ENCODE peak calls at places on chromosomes 6 and 20, in six cellular contexts. One of them, this sample, is unnamed.
A peak's percentile ranks its signal among the peaks of the same experiment; 100 is the strongest.

GRCh38 chr20:10634683-10635411 is 39.0 kb downstream of the JAG1 start:
- DNase-seq in cardiac muscle cell: no peak
- DNase-seq in endothelial cell of umbilical vein: peak; percentile 79
- DNase-seq in PC-9: no peak
- DNase-seq in heart left ventricle: no peak
- DNase-seq in IMR-90: peak; percentile 92
- DNase-seq in this sample: no peak

GRCh38 chr6:52788478-52788877 is 15.1 kb downstream of the GSTA1 start:
- DNase-seq in heart left ventricle: no peak
- DNase-seq in cardiac muscle cell: no peak
- DNase-seq in endothelial cell of umbilical vein: no peak
- DNase-seq in PC-9: no peak
- DNase-seq in IMR-90: peak; percentile 6
- DNase-seq in this sample: no peak

GRCh38 chr6:43226192-43226851 is 3.0 kb downstream of the DNPH1 start:
- DNase-seq in heart left ventricle: no peak
- DNase-seq in PC-9: no peak
- DNase-seq in IMR-90: no peak
- DNase-seq in endothelial cell of umbilical vein: no peak
- DNase-seq in cardiac muscle cell: no peak
- DNase-seq in this sample: peak; percentile 28

GRCh38 chr6:152110878-152111820 is 303.7 kb downstream of the ESR1 start:
- DNase-seq in PC-9: peak; percentile 31
- DNase-seq in IMR-90: no peak
- DNase-seq in cardiac muscle cell: no peak
- DNase-seq in heart left ventricle: peak; percentile 82
- DNase-seq in endothelial cell of umbilical vein: no peak
- DNase-seq in this sample: no peak

GRCh38 chr6:2158596-2159271 is 86.7 kb downstream of the GMDS start:
- DNase-seq in PC-9: no peak
- DNase-seq in cardiac muscle cell: peak; percentile 40
- DNase-seq in IMR-90: peak; percentile 12
- DNase-seq in heart left ventricle: no peak
- DNase-seq in endothelial cell of umbilical vein: no peak
- DNase-seq in this sample: no peak

GRCh38 chr6:142695016-142695415 is 250.0 kb downstream of the HIVEP2 start:
- DNase-seq in heart left ventricle: no peak
- DNase-seq in endothelial cell of umbilical vein: no peak
- DNase-seq in cardiac muscle cell: no peak
- DNase-seq in IMR-90: peak; percentile 35
- DNase-seq in PC-9: no peak
- DNase-seq in this sample: no peak

GRCh38 chr20:1950836-1951235 is 43.0 kb downstream of the PDYN start:
- DNase-seq in heart left ventricle: no peak
- DNase-seq in endothelial cell of umbilical vein: no peak
- DNase-seq in PC-9: no peak
- DNase-seq in IMR-90: no peak
- DNase-seq in cardiac muscle cell: no peak
- DNase-seq in this sample: peak; percentile 38

GRCh38 chr6:151869345-151869744 is 61.9 kb downstream of the ESR1 start:
- DNase-seq in PC-9: no peak
- DNase-seq in heart left ventricle: no peak
- DNase-seq in endothelial cell of umbilical vein: peak; percentile 2
- DNase-seq in IMR-90: no peak
- DNase-seq in cardiac muscle cell: no peak
- DNase-seq in this sample: no peak

GRCh38 chr20:16404171-16404570 is 169.1 kb downstream of the KIF16B start:
- DNase-seq in IMR-90: no peak
- DNase-seq in endothelial cell of umbilical vein: no peak
- DNase-seq in PC-9: no peak
- DNase-seq in heart left ventricle: no peak
- DNase-seq in cardiac muscle cell: no peak
- DNase-seq in this sample: no peak

DNA sequence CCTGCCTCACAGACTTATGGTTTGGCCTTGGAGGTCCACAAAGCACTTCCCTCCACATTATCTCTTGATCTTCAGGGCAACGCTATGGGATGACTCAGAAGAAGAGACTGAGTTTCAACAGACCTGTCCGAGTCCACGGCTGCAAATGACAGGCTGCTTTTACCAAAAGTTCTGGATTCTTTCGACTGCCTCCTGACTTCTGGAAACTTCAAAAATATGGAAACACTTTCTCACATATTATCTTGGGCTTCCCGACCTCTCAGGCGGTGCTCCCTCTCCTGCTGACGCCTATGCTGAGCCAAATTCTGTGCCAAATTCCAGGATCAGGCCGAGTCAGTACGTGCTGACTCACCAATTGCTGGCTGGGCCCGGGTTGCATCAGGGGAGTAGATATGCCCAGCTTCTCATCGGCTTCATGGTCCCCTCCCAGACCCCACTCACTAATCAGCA is 190.2 kb downstream of the BMP7 start:
- DNase-seq in IMR-90: no peak
- DNase-seq in cardiac muscle cell: no peak
- DNase-seq in heart left ventricle: no peak
- DNase-seq in endothelial cell of umbilical vein: no peak
- DNase-seq in PC-9: peak; percentile 33
- DNase-seq in this sample: peak; percentile 91
- TF ChIP-seq CTCF in IMR-90: no peak
- TF ChIP-seq CTCF in cardiac muscle cell: no peak
- TF ChIP-seq CTCF in heart left ventricle: no peak
- TF ChIP-seq CTCF in endothelial cell of umbilical vein: no peak
- TF ChIP-seq CTCF in PC-9: no peak
- TF ChIP-seq CTCF in this sample: no peak

DNA sequence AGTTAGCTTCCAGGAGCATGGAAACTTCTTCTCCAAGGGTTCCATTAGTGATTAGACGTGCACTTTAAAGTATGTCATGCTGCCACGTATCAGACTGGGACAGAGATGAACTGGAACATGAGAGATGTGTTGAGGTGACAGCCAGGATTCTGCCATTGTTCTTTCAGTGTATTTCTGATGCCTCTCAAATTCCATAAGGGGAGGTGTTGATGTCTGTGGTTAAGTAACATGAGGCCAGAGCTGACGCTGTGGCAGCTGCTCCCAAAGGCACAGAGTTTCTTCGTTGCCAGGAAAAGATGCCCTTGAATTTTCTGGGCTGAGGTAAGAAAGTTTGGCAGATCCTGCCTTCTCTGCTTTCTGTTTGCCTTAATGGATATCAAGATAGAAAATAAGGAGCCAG is 63.5 kb downstream of the TRMT6 start:
- DNase-seq in endothelial cell of umbilical vein: no peak
- DNase-seq in IMR-90: no peak
- DNase-seq in PC-9: no peak
- DNase-seq in cardiac muscle cell: no peak
- DNase-seq in heart left ventricle: peak; percentile 43
- DNase-seq in this sample: no peak
- H3K27me3 ChIP-seq in endothelial cell of umbilical vein: peaks cover 10% of the 10 kb centered on the region
- H3K27me3 ChIP-seq in IMR-90: peaks cover 15% of the 10 kb centered on the region
- H3K27me3 ChIP-seq in PC-9: peaks cover 74% of the 10 kb centered on the region
- H3K27me3 ChIP-seq in cardiac muscle cell: no peaks in the 10 kb centered on the region
- H3K27me3 ChIP-seq in heart left ventricle: no peaks in the 10 kb centered on the region
- H3K27me3 ChIP-seq in this sample: no peaks in the 10 kb centered on the region

DNA sequence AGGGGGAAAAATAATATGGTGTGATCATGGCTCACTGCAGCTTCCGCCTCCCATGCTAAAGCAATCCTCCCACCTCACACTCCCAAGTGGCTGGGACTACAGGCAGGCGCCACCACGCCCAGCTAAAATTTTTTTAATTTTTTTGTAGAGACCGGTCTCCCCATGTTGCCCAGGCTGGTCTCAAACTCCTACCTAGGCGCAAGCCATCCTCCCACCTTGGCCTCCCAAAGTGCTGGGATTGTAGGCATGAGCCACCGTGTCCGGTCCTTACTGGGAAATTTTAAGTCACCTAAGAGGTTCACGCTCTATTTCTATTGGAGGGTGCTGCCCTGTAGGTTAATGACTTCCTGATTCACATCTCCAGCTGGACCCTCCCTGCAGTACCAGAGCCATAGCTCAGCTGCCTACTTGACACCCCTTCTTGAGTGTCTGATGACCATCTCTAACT is 627 bp upstream of the CDK5RAP1 start:
- DNase-seq in IMR-90: no peak
- DNase-seq in heart left ventricle: no peak
- DNase-seq in cardiac muscle cell: no peak
- DNase-seq in PC-9: no peak
- DNase-seq in endothelial cell of umbilical vein: no peak
- DNase-seq in this sample: no peak
- H3K27ac ChIP-seq in IMR-90: no peak overlapping the region
- H3K27ac ChIP-seq in heart left ventricle: no peak overlapping the region
- H3K27ac ChIP-seq in cardiac muscle cell: no peak overlapping the region
- H3K27ac ChIP-seq in PC-9: no peak overlapping the region
- H3K27ac ChIP-seq in endothelial cell of umbilical vein: no peak overlapping the region
- H3K27ac ChIP-seq in this sample: peak overlapping the region; percentile 24

DNA sequence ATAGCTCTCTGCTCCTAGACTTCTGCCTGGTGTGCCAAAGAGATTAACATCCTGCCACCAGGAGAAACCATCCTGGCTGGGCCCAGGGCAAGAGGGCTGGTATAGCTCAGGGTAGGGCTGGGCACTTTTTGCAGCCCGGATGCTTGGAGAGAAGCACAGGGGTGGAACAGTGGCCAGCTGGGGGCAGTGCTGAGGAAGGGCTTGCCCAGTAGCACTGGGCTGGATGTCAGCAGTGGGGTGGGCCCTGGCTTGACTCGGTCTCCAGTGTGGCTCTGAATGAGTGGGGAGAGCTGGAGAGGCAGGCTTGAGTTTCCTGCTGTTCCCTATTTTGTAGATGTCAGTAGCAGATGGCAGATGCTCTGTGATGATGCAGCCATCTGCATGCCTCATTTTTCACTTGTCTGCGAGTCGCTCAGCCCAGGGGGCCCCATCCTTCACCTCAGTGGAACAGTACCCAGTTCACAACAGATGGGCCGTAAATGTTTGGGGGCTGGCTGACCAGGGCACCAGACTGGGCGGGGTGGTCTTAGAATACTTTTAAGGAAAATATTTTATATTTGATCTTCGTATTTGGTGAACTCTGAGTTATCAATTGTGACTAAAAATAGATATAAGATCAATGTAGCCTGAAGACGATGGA is 56.4 kb upstream of the TULP1 start:
- DNase-seq in cardiac muscle cell: no peak
- DNase-seq in heart left ventricle: no peak
- DNase-seq in endothelial cell of umbilical vein: no peak
- DNase-seq in IMR-90: no peak
- DNase-seq in PC-9: no peak
- DNase-seq in this sample: peak; percentile 57
- TF ChIP-seq CTCF in cardiac muscle cell: peak; percentile 73
- TF ChIP-seq CTCF in heart left ventricle: no peak
- TF ChIP-seq CTCF in endothelial cell of umbilical vein: peak; percentile 44
- TF ChIP-seq CTCF in IMR-90: peak; percentile 23
- TF ChIP-seq CTCF in PC-9: peak; percentile 19
- TF ChIP-seq CTCF in this sample: peak; percentile 33

DNA sequence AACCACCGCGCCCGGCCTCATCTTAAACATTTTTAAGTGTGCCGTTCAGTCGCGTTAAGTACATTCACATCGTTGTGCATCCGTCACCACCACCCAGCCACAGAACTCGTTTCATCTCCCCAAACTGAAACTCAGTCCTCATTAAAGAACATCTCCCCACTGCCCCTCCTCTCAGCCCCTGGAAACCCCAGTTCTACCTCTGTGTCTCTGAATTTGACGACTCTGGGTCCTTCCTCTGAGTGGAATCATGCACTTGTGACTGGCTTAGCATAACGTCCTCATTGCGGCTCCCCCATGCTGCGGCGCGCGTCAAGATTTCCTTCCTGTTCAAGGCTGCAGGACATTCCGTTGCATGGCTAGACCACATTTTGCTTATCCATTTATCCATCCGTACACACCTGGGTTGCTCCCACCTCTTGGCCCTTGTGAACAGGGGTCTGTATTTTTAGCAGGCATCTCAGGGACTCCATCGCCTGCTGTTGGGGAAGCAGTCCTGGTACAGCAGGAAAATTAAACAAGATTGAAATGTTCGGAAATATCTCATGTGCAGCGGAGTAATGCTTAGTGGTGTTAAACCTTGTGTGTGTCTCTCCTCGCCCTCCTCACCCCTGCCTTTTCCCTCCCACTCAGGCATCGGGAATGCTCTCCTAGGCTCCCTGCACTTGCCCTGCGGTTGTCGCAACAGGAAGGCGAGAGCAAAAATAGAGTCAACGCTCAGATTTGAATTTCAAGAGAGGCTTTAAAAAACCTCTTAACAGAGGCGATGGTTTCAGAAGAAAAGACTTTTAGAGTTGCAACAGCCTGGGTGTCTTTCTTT is 127.9 kb downstream of the PXDC1 start:
- DNase-seq in IMR-90: no peak
- DNase-seq in heart left ventricle: no peak
- DNase-seq in PC-9: no peak
- DNase-seq in endothelial cell of umbilical vein: no peak
- DNase-seq in cardiac muscle cell: no peak
- DNase-seq in this sample: no peak
- H3K27me3 ChIP-seq in IMR-90: peaks cover 76% of the 10 kb centered on the region
- H3K27me3 ChIP-seq in heart left ventricle: no peaks in the 10 kb centered on the region
- H3K27me3 ChIP-seq in PC-9: no peaks in the 10 kb centered on the region
- H3K27me3 ChIP-seq in endothelial cell of umbilical vein: peaks cover 10% of the 10 kb centered on the region
- H3K27me3 ChIP-seq in cardiac muscle cell: no peaks in the 10 kb centered on the region
- H3K27me3 ChIP-seq in this sample: no peaks in the 10 kb centered on the region

GRCh38 chr6:45650527-45651135 is 272.9 kb upstream of the SUPT3H start:
- DNase-seq in cardiac muscle cell: no peak
- DNase-seq in IMR-90: peak; percentile 94
- DNase-seq in heart left ventricle: no peak
- DNase-seq in endothelial cell of umbilical vein: peak; percentile 89
- DNase-seq in PC-9: peak; percentile 50
- DNase-seq in this sample: no peak
- H3K27ac ChIP-seq in cardiac muscle cell: no peak overlapping the region
- H3K27ac ChIP-seq in IMR-90: peak overlapping the region; percentile 11
- H3K27ac ChIP-seq in heart left ventricle: no peak overlapping the region
- H3K27ac ChIP-seq in endothelial cell of umbilical vein: peak overlapping the region; percentile 26
- H3K27ac ChIP-seq in PC-9: peak overlapping the region; percentile 70
- H3K27ac ChIP-seq in this sample: peak overlapping the region; percentile 87

DNA sequence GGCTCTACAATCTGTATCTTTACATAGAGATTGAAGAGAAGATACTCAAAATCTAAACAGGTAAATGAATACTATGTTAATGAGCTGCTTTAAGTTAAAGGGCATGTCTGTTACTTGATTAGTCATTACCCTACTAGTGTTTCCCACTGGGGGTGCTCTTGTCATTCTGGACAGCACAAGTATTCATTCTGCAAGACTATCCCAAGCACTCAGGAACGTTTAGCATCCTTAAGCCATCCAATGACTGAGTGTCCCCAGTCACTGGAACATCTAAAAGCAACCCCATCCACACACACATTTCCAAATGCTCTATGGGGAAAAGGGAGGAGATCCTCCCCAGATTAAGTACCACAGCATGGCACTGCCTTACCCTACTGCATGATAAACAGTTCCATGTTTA is 25.7 kb downstream of the EZR start:
- DNase-seq in PC-9: no peak
- DNase-seq in IMR-90: peak; percentile 65
- DNase-seq in cardiac muscle cell: peak; percentile 37
- DNase-seq in heart left ventricle: no peak
- DNase-seq in endothelial cell of umbilical vein: peak; percentile 37
- DNase-seq in this sample: no peak
- TF ChIP-seq CTCF in PC-9: peak; percentile 64
- TF ChIP-seq CTCF in IMR-90: peak; percentile 62
- TF ChIP-seq CTCF in cardiac muscle cell: peak; percentile 55
- TF ChIP-seq CTCF in heart left ventricle: peak; percentile 30
- TF ChIP-seq CTCF in endothelial cell of umbilical vein: peak; percentile 7
- TF ChIP-seq CTCF in this sample: peak; percentile 46